ENCODE peak calls at places on chromosome 12, in seven cellular contexts. One of them, this sample, is unnamed.

GRCh38 chr12:90234455-90234854 is 525.8 kb upstream of the ATP2B1 start:
- DNase-seq in transverse colon: no peak
- DNase-seq in CD8-positive, alpha-beta T cell: no peak
- DNase-seq in heart right ventricle: no peak
- DNase-seq in upper lobe of right lung: no peak
- DNase-seq in choroid plexus epithelial cell: peak; percentile 37
- DNase-seq in GM23338: no peak
- DNase-seq in this sample: no peak

GRCh38 chr12:85872497-85873091 is 1.5 kb upstream of the NTS start:
- DNase-seq in transverse colon: no peak
- DNase-seq in CD8-positive, alpha-beta T cell: no peak
- DNase-seq in heart right ventricle: no peak
- DNase-seq in upper lobe of right lung: no peak
- DNase-seq in choroid plexus epithelial cell: peak; percentile 84
- DNase-seq in GM23338: peak; percentile 88
- DNase-seq in this sample: no peak

GRCh38 chr12:57898308-57898970 is 42.9 kb upstream of the ATP23 start:
- DNase-seq in transverse colon: peak; percentile 48
- DNase-seq in CD8-positive, alpha-beta T cell: no peak
- DNase-seq in heart right ventricle: no peak
- DNase-seq in upper lobe of right lung: no peak
- DNase-seq in choroid plexus epithelial cell: no peak
- DNase-seq in GM23338: no peak
- DNase-seq in this sample: peak; percentile 40

GRCh38 chr12:121697093-121697698 is 15.4 kb upstream of the TMEM120B start:
- DNase-seq in transverse colon: no peak
- DNase-seq in CD8-positive, alpha-beta T cell: no peak
- DNase-seq in heart right ventricle: peak; percentile 54
- DNase-seq in upper lobe of right lung: no peak
- DNase-seq in choroid plexus epithelial cell: peak; percentile 69
- DNase-seq in GM23338: peak; percentile 78
- DNase-seq in this sample: no peak

GRCh38 chr12:212799-213526 is 994 bp downstream of the SLC6A12 start:
- DNase-seq in transverse colon: peak; percentile 54
- DNase-seq in CD8-positive, alpha-beta T cell: no peak
- DNase-seq in heart right ventricle: no peak
- DNase-seq in upper lobe of right lung: no peak
- DNase-seq in choroid plexus epithelial cell: peak; percentile 43
- DNase-seq in GM23338: no peak
- DNase-seq in this sample: no peak

GRCh38 chr12:88299567-88300101 is 157.5 kb downstream of the TMTC3 start:
- DNase-seq in transverse colon: no peak
- DNase-seq in CD8-positive, alpha-beta T cell: no peak
- DNase-seq in heart right ventricle: no peak
- DNase-seq in upper lobe of right lung: no peak
- DNase-seq in choroid plexus epithelial cell: peak; percentile 98
- DNase-seq in GM23338: no peak
- DNase-seq in this sample: peak; percentile 64

GRCh38 chr12:51661836-51662235 is 70.8 kb downstream of the SCN8A start:
- DNase-seq in transverse colon: no peak
- DNase-seq in CD8-positive, alpha-beta T cell: no peak
- DNase-seq in heart right ventricle: no peak
- DNase-seq in upper lobe of right lung: no peak
- DNase-seq in choroid plexus epithelial cell: no peak
- DNase-seq in GM23338: peak; percentile 36
- DNase-seq in this sample: no peak

GRCh38 chr12:71430756-71431155 is 8.8 kb upstream of the LGR5 start:
- DNase-seq in transverse colon: no peak
- DNase-seq in CD8-positive, alpha-beta T cell: no peak
- DNase-seq in heart right ventricle: no peak
- DNase-seq in upper lobe of right lung: no peak
- DNase-seq in choroid plexus epithelial cell: no peak
- DNase-seq in GM23338: no peak
- DNase-seq in this sample: no peak

GRCh38 chr12:44296624-44297197 is 460.8 kb downstream of the TMEM117 start:
- DNase-seq in transverse colon: peak; percentile 51
- DNase-seq in CD8-positive, alpha-beta T cell: no peak
- DNase-seq in heart right ventricle: no peak
- DNase-seq in upper lobe of right lung: no peak
- DNase-seq in choroid plexus epithelial cell: no peak
- DNase-seq in GM23338: no peak
- DNase-seq in this sample: no peak

GRCh38 chr12:89709994-89710872 is 1.6 kb upstream of the ATP2B1 start:
- DNase-seq in transverse colon: peak; percentile 67
- DNase-seq in CD8-positive, alpha-beta T cell: no peak
- DNase-seq in heart right ventricle: peak; percentile 73
- DNase-seq in upper lobe of right lung: peak; percentile 86
- DNase-seq in choroid plexus epithelial cell: peak; percentile 51
- DNase-seq in GM23338: peak; percentile 76
- DNase-seq in this sample: no peak

GRCh38 chr12:11497995-11498394 is 102.6 kb upstream of the PRB2 start:
- DNase-seq in transverse colon: no peak
- DNase-seq in CD8-positive, alpha-beta T cell: no peak
- DNase-seq in heart right ventricle: no peak
- DNase-seq in upper lobe of right lung: no peak
- DNase-seq in choroid plexus epithelial cell: no peak
- DNase-seq in GM23338: no peak
- DNase-seq in this sample: peak; percentile 22

GRCh38 chr12:93964936-93965335 is 183.4 kb upstream of the PLXNC1 start:
- DNase-seq in transverse colon: no peak
- DNase-seq in CD8-positive, alpha-beta T cell: no peak
- DNase-seq in heart right ventricle: no peak
- DNase-seq in upper lobe of right lung: no peak
- DNase-seq in choroid plexus epithelial cell: no peak
- DNase-seq in GM23338: no peak
- DNase-seq in this sample: no peak

GRCh38 chr12:65891219-65891618 is 66.9 kb downstream of the HMGA2 start:
- DNase-seq in transverse colon: no peak
- DNase-seq in CD8-positive, alpha-beta T cell: no peak
- DNase-seq in heart right ventricle: no peak
- DNase-seq in upper lobe of right lung: no peak
- DNase-seq in choroid plexus epithelial cell: no peak
- DNase-seq in GM23338: no peak
- DNase-seq in this sample: no peak

GRCh38 chr12:103632554-103633216 is 45.6 kb downstream of the STAB2 start:
- DNase-seq in transverse colon: peak; percentile 72
- DNase-seq in CD8-positive, alpha-beta T cell: no peak
- DNase-seq in heart right ventricle: no peak
- DNase-seq in upper lobe of right lung: peak; percentile 68
- DNase-seq in choroid plexus epithelial cell: peak; percentile 75
- DNase-seq in GM23338: peak; percentile 89
- DNase-seq in this sample: peak; percentile 37

DNA sequence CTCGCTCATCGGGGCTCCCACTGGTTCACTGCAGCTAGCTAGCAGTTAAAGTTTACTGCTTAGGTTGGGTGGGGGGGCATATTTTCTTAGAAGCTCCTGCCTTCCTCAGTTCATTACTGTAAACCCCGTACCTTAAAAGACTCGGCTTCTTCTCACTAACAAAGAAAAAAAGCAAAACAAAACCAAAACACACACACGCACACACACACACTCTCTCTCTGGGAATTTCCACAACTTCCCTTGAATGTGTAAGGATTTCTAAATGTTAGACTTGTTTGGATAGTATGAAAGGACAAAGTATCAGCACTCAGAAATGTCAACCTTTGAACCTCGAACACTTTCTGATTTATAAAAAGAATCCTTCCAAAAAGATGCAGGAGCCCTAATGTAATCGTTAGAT is 927 bp downstream of the PTHLH start:
- DNase-seq in transverse colon: no peak
- DNase-seq in CD8-positive, alpha-beta T cell: no peak
- DNase-seq in heart right ventricle: no peak
- DNase-seq in upper lobe of right lung: no peak
- DNase-seq in choroid plexus epithelial cell: peak; percentile 19
- DNase-seq in GM23338: no peak
- DNase-seq in this sample: no peak
- H3K4me3 ChIP-seq in transverse colon: no peak overlapping the region
- H3K4me3 ChIP-seq in CD8-positive, alpha-beta T cell: no peak overlapping the region
- H3K4me3 ChIP-seq in heart right ventricle: no peak overlapping the region
- H3K4me3 ChIP-seq in upper lobe of right lung: no peak overlapping the region
- H3K4me3 ChIP-seq in choroid plexus epithelial cell: no peak overlapping the region
- H3K4me3 ChIP-seq in GM23338: peak overlapping the region; percentile 60
- H3K4me3 ChIP-seq in this sample: no peak overlapping the region

GRCh38 chr12:30963709-30964564 is 37.4 kb downstream of the TSPAN11 start:
- DNase-seq in transverse colon: no peak
- DNase-seq in CD8-positive, alpha-beta T cell: no peak
- DNase-seq in heart right ventricle: no peak
- DNase-seq in upper lobe of right lung: peak; percentile 54
- DNase-seq in choroid plexus epithelial cell: no peak
- DNase-seq in GM23338: no peak
- DNase-seq in this sample: no peak
- TF ChIP-seq CTCF in transverse colon: no peak
- TF ChIP-seq CTCF in CD8-positive, alpha-beta T cell: no peak
- TF ChIP-seq CTCF in heart right ventricle: no peak
- TF ChIP-seq CTCF in upper lobe of right lung: no peak
- TF ChIP-seq CTCF in choroid plexus epithelial cell: no peak
- TF ChIP-seq CTCF in GM23338: no peak
- TF ChIP-seq CTCF in this sample: no peak

DNA sequence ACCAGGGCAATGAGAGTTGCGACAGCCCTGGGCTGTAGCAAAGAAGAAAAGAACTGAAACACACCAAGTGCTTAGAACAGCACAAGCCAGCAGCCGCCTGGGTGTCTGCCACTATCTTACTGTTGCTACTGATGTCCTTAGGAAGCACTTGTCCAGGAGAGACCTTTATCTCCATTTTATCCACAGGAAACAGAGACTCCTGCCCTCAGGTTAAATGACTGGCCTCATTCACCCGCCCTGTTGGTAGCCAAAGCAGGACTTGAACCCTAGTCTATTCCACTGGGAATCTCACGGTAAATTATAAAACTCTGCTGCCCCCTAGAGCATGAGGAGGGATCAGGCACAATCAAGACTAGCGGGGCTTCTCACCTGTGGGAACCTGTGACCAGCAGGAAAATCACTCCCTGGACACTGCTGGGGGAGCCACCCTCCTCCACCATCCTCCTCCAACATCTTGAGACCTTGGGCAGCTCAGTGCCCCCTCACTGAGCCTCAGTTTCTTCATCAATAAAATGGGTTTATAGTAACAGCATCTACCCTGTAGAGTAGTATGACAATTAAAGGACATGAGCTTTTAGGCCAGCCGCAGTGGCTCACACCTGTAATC is 20.5 kb upstream of the TESC start:
- DNase-seq in transverse colon: no peak
- DNase-seq in CD8-positive, alpha-beta T cell: no peak
- DNase-seq in heart right ventricle: no peak
- DNase-seq in upper lobe of right lung: peak; percentile 27
- DNase-seq in choroid plexus epithelial cell: no peak
- DNase-seq in GM23338: peak; percentile 84
- DNase-seq in this sample: no peak
- H3K4me3 ChIP-seq in transverse colon: no peak overlapping the region
- H3K4me3 ChIP-seq in CD8-positive, alpha-beta T cell: no peak overlapping the region
- H3K4me3 ChIP-seq in heart right ventricle: no peak overlapping the region
- H3K4me3 ChIP-seq in upper lobe of right lung: no peak overlapping the region
- H3K4me3 ChIP-seq in choroid plexus epithelial cell: no peak overlapping the region
- H3K4me3 ChIP-seq in GM23338: no peak overlapping the region
- H3K4me3 ChIP-seq in this sample: no peak overlapping the region

DNA sequence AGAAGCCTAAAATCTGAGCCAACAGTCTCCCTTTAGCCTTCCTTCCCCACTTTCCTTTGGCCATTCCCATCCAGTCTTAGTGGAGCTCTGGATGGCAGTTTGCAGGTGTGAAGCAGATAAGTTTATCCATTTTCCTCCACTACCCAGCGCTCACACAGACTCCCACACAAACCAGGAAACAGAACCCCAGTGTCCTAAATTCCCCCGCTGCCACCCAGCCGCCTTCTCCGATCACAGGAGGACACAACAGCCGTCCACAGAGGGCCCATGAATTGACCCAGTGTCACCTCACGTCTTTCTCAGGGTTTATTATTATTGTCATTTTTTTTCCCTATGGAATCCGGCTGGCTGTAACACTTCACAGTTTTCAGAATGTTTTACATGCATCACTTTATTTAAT is 16.4 kb downstream of the CD9 start:
- DNase-seq in transverse colon: no peak
- DNase-seq in CD8-positive, alpha-beta T cell: no peak
- DNase-seq in heart right ventricle: no peak
- DNase-seq in upper lobe of right lung: no peak
- DNase-seq in choroid plexus epithelial cell: no peak
- DNase-seq in GM23338: no peak
- DNase-seq in this sample: no peak
- TF ChIP-seq CTCF in transverse colon: no peak
- TF ChIP-seq CTCF in CD8-positive, alpha-beta T cell: no peak
- TF ChIP-seq CTCF in heart right ventricle: no peak
- TF ChIP-seq CTCF in upper lobe of right lung: no peak
- TF ChIP-seq CTCF in choroid plexus epithelial cell: no peak
- TF ChIP-seq CTCF in GM23338: no peak
- TF ChIP-seq CTCF in this sample: no peak

DNA sequence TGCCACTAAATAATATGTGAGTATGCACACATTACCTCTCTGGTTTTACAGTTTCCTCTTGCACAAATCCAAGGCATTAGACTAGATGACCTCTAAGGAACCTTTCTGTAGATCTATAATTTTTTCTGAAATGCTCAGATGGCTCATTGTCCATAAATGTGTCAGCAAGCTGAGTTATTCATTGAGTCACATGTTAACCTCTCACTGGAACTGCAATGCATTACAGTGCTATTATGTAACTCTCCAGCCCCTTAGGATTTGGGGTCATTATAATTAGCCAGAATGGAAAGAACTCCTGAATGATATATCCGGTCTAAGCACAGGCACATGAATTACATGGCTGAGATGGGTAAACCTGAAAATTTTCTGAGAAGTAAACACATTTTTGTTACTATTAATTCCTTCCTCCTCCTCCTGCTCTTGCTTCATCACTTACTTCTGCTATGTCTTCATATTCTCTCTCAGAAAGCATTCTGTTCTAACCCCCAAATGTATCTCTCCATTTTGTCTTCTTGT is 20.3 kb upstream of the DRAM1 start:
- DNase-seq in transverse colon: no peak
- DNase-seq in CD8-positive, alpha-beta T cell: no peak
- DNase-seq in heart right ventricle: no peak
- DNase-seq in upper lobe of right lung: no peak
- DNase-seq in choroid plexus epithelial cell: peak; percentile 89
- DNase-seq in GM23338: no peak
- DNase-seq in this sample: peak; percentile 52
- H3K4me3 ChIP-seq in transverse colon: no peak overlapping the region
- H3K4me3 ChIP-seq in CD8-positive, alpha-beta T cell: no peak overlapping the region
- H3K4me3 ChIP-seq in heart right ventricle: no peak overlapping the region
- H3K4me3 ChIP-seq in upper lobe of right lung: no peak overlapping the region
- H3K4me3 ChIP-seq in choroid plexus epithelial cell: no peak overlapping the region
- H3K4me3 ChIP-seq in GM23338: no peak overlapping the region
- H3K4me3 ChIP-seq in this sample: no peak overlapping the region

This sample was measured in GM12864.